ENCODE peak calls at places on chromosomes 16 and 17, in ten cellular contexts. One of them, this sample, is unnamed.

GRCh38 chr17:34307110-34307509 is 12.1 kb upstream of the CCL8 start:
- DNase-seq in GM10248: no peak
- DNase-seq in body of pancreas: no peak
- DNase-seq in left ventricle myocardium inferior: peak; percentile 46
- DNase-seq in tibial nerve: peak; percentile 30
- DNase-seq in HFF-Myc: no peak
- DNase-seq in fibroblast of the aortic adventitia: peak; percentile 87
- DNase-seq in Calu3: no peak
- DNase-seq in AG04449: no peak
- DNase-seq in neural crest cell: no peak
- DNase-seq in this sample: no peak

GRCh38 chr17:73493212-73493814 is 150.9 kb downstream of the SDK2 start:
- DNase-seq in GM10248: no peak
- DNase-seq in body of pancreas: no peak
- DNase-seq in left ventricle myocardium inferior: no peak
- DNase-seq in tibial nerve: no peak
- DNase-seq in HFF-Myc: no peak
- DNase-seq in fibroblast of the aortic adventitia: no peak
- DNase-seq in Calu3: no peak
- DNase-seq in AG04449: no peak
- DNase-seq in neural crest cell: no peak
- DNase-seq in this sample: no peak

GRCh38 chr16:88076211-88076931 is 125.1 kb downstream of the BANP start:
- DNase-seq in GM10248: no peak
- DNase-seq in body of pancreas: no peak
- DNase-seq in left ventricle myocardium inferior: no peak
- DNase-seq in tibial nerve: no peak
- DNase-seq in HFF-Myc: no peak
- DNase-seq in fibroblast of the aortic adventitia: no peak
- DNase-seq in Calu3: no peak
- DNase-seq in AG04449: no peak
- DNase-seq in neural crest cell: no peak
- DNase-seq in this sample: no peak

GRCh38 chr16:11016524-11016988 is 72.2 kb downstream of the CLEC16A start:
- DNase-seq in GM10248: no peak
- DNase-seq in body of pancreas: no peak
- DNase-seq in left ventricle myocardium inferior: no peak
- DNase-seq in tibial nerve: no peak
- DNase-seq in HFF-Myc: no peak
- DNase-seq in fibroblast of the aortic adventitia: peak; percentile 21
- DNase-seq in Calu3: no peak
- DNase-seq in AG04449: no peak
- DNase-seq in neural crest cell: no peak
- DNase-seq in this sample: no peak

GRCh38 chr17:37490022-37490587 is 414 bp downstream of the DUSP14 start:
- DNase-seq in GM10248: peak; percentile 72
- DNase-seq in body of pancreas: peak; percentile 60
- DNase-seq in left ventricle myocardium inferior: peak; percentile 61
- DNase-seq in tibial nerve: peak; percentile 36
- DNase-seq in HFF-Myc: no peak
- DNase-seq in fibroblast of the aortic adventitia: peak; percentile 48
- DNase-seq in Calu3: peak; percentile 98
- DNase-seq in AG04449: no peak
- DNase-seq in neural crest cell: peak; percentile 80
- DNase-seq in this sample: peak; percentile 83

GRCh38 chr17:78838574-78839005 is 2.0 kb downstream of the USP36 start:
- DNase-seq in GM10248: no peak
- DNase-seq in body of pancreas: peak; percentile 66
- DNase-seq in left ventricle myocardium inferior: no peak
- DNase-seq in tibial nerve: no peak
- DNase-seq in HFF-Myc: no peak
- DNase-seq in fibroblast of the aortic adventitia: no peak
- DNase-seq in Calu3: no peak
- DNase-seq in AG04449: no peak
- DNase-seq in neural crest cell: no peak
- DNase-seq in this sample: no peak

GRCh38 chr17:14341866-14342265 is 41.0 kb downstream of the HS3ST3B1 start:
- DNase-seq in GM10248: no peak
- DNase-seq in body of pancreas: no peak
- DNase-seq in left ventricle myocardium inferior: no peak
- DNase-seq in tibial nerve: no peak
- DNase-seq in HFF-Myc: no peak
- DNase-seq in fibroblast of the aortic adventitia: peak; percentile 56
- DNase-seq in Calu3: no peak
- DNase-seq in AG04449: no peak
- DNase-seq in neural crest cell: no peak
- DNase-seq in this sample: no peak

GRCh38 chr17:29723283-29724047 is 100.8 kb upstream of the CORO6 start:
- DNase-seq in GM10248: peak; percentile 28
- DNase-seq in body of pancreas: no peak
- DNase-seq in left ventricle myocardium inferior: no peak
- DNase-seq in tibial nerve: no peak
- DNase-seq in HFF-Myc: no peak
- DNase-seq in fibroblast of the aortic adventitia: no peak
- DNase-seq in Calu3: no peak
- DNase-seq in AG04449: no peak
- DNase-seq in neural crest cell: no peak
- DNase-seq in this sample: peak; percentile 44

GRCh38 chr17:72158895-72159885 is 38.4 kb downstream of the SOX9 start:
- DNase-seq in GM10248: no peak
- DNase-seq in body of pancreas: no peak
- DNase-seq in left ventricle myocardium inferior: no peak
- DNase-seq in tibial nerve: no peak
- DNase-seq in HFF-Myc: no peak
- DNase-seq in fibroblast of the aortic adventitia: no peak
- DNase-seq in Calu3: no peak
- DNase-seq in AG04449: no peak
- DNase-seq in neural crest cell: no peak
- DNase-seq in this sample: no peak

GRCh38 chr16:81319221-81319912 is 4.6 kb downstream of the GAN start:
- DNase-seq in GM10248: no peak
- DNase-seq in body of pancreas: no peak
- DNase-seq in left ventricle myocardium inferior: no peak
- DNase-seq in tibial nerve: no peak
- DNase-seq in HFF-Myc: no peak
- DNase-seq in fibroblast of the aortic adventitia: peak; percentile 79
- DNase-seq in Calu3: no peak
- DNase-seq in AG04449: no peak
- DNase-seq in neural crest cell: no peak
- DNase-seq in this sample: no peak

GRCh38 chr17:3683054-3683511 is 12.9 kb downstream of the P2RX5 start:
- DNase-seq in GM10248: peak; percentile 84
- DNase-seq in body of pancreas: no peak
- DNase-seq in left ventricle myocardium inferior: no peak
- DNase-seq in tibial nerve: no peak
- DNase-seq in HFF-Myc: no peak
- DNase-seq in fibroblast of the aortic adventitia: no peak
- DNase-seq in Calu3: peak; percentile 26
- DNase-seq in AG04449: no peak
- DNase-seq in neural crest cell: peak; percentile 45
- DNase-seq in this sample: peak; percentile 88
- TF ChIP-seq CTCF in GM10248: peak; percentile 96
- TF ChIP-seq CTCF in body of pancreas: peak; percentile 84
- TF ChIP-seq CTCF in left ventricle myocardium inferior: peak; percentile 90
- TF ChIP-seq CTCF in tibial nerve: peak; percentile 82
- TF ChIP-seq CTCF in HFF-Myc: peak; percentile 97
- TF ChIP-seq CTCF in fibroblast of the aortic adventitia: peak; percentile 99
- TF ChIP-seq CTCF in Calu3: peak; percentile 77
- TF ChIP-seq CTCF in AG04449: peak; percentile 95
- TF ChIP-seq CTCF in neural crest cell: peak; percentile 77
- TF ChIP-seq CTCF in this sample: peak; percentile 84

DNA sequence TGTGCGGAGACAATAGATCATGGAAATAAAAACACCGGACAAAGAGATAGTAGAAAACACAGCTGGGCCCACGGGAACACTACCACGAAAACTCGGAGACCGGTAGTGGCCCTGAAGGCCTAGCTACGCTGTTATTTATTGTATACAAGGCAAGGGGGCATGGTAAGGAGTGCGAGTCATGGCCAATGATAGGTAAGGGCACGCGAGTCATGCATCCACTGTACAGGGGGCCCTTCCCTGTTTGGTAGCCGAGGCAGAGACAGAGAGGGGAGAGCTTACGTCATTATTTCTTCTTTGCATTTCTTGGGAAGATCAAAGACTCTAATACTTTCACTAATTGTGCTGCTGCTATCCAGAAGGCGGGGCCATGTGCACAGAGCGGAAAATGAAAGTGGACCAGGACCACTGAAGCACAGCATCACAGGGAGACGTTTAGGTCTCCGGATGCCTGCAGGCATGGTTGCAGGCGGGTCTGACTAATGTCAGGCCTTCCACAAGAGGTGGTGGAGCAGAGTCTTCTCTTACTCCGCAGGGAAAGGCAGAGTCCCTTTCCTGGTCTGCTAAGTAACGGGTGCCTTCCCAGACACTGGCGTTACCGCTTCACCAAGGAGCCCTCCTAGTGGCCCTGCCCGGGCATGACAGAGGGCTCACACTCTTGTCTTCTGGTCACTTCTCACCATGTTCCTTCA is 74.4 kb upstream of the ARL4D start:
- DNase-seq in GM10248: no peak
- DNase-seq in body of pancreas: no peak
- DNase-seq in left ventricle myocardium inferior: no peak
- DNase-seq in tibial nerve: no peak
- DNase-seq in HFF-Myc: no peak
- DNase-seq in fibroblast of the aortic adventitia: no peak
- DNase-seq in Calu3: peak; percentile 29
- DNase-seq in AG04449: no peak
- DNase-seq in neural crest cell: no peak
- DNase-seq in this sample: peak; percentile 23
- TF ChIP-seq CTCF in GM10248: peak; percentile 4
- TF ChIP-seq CTCF in body of pancreas: no peak
- TF ChIP-seq CTCF in left ventricle myocardium inferior: peak; percentile 43
- TF ChIP-seq CTCF in tibial nerve: no peak
- TF ChIP-seq CTCF in HFF-Myc: peak; percentile 11
- TF ChIP-seq CTCF in fibroblast of the aortic adventitia: no peak
- TF ChIP-seq CTCF in Calu3: no peak
- TF ChIP-seq CTCF in AG04449: no peak
- TF ChIP-seq CTCF in neural crest cell: no peak
- TF ChIP-seq CTCF in this sample: no peak

DNA sequence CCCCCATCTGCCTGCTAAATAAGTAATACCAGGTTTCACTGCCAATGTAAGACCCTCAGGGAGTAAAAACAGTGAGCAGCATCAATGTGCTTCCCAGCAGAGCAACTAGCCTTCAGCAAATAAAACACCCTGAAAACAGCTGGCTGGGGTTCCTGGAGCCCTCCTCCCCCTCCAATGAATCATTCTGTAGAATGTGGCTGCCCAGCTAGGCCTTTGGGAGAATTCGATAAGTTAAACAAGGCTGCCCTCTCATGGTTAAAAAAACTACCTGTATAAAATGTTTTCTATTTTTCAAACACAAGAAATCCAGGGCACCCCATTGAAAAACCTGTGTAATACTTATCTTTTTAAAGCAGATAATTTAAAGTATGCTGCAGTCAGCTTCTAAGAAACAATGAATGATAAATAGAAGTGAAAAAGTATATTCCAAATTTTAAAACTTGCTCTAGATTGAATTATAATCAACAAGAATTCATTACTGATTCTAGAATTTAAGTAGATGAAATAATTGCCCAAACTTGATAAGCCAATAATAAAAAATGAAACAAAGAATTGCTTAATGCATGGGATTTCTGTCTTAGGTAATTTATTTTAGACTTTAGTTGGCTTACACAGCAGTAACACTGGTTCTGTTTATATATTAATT is 9.4 kb upstream of the TOM1L1 start:
- DNase-seq in GM10248: peak; percentile 20
- DNase-seq in body of pancreas: peak; percentile 20
- DNase-seq in left ventricle myocardium inferior: no peak
- DNase-seq in tibial nerve: no peak
- DNase-seq in HFF-Myc: peak; percentile 48
- DNase-seq in fibroblast of the aortic adventitia: peak; percentile 80
- DNase-seq in Calu3: peak; percentile 28
- DNase-seq in AG04449: no peak
- DNase-seq in neural crest cell: peak; percentile 9
- DNase-seq in this sample: no peak
- TF ChIP-seq CTCF in GM10248: peak; percentile 32
- TF ChIP-seq CTCF in body of pancreas: peak; percentile 41
- TF ChIP-seq CTCF in left ventricle myocardium inferior: peak; percentile 46
- TF ChIP-seq CTCF in tibial nerve: no peak
- TF ChIP-seq CTCF in HFF-Myc: peak; percentile 28
- TF ChIP-seq CTCF in fibroblast of the aortic adventitia: peak; percentile 43
- TF ChIP-seq CTCF in Calu3: peak; percentile 22
- TF ChIP-seq CTCF in AG04449: no peak
- TF ChIP-seq CTCF in neural crest cell: peak; percentile 75
- TF ChIP-seq CTCF in this sample: peak; percentile 21

GRCh38 chr16:55077231-55077630 is 146.6 kb downstream of the IRX5 start:
- DNase-seq in GM10248: no peak
- DNase-seq in body of pancreas: no peak
- DNase-seq in left ventricle myocardium inferior: no peak
- DNase-seq in tibial nerve: no peak
- DNase-seq in HFF-Myc: peak; percentile 39
- DNase-seq in fibroblast of the aortic adventitia: no peak
- DNase-seq in Calu3: no peak
- DNase-seq in AG04449: no peak
- DNase-seq in neural crest cell: no peak
- DNase-seq in this sample: no peak

GRCh38 chr16:55073830-55074229 is 143.2 kb downstream of the IRX5 start:
- DNase-seq in GM10248: no peak
- DNase-seq in body of pancreas: no peak
- DNase-seq in left ventricle myocardium inferior: no peak
- DNase-seq in tibial nerve: no peak
- DNase-seq in HFF-Myc: no peak
- DNase-seq in fibroblast of the aortic adventitia: no peak
- DNase-seq in Calu3: no peak
- DNase-seq in AG04449: no peak
- DNase-seq in neural crest cell: no peak
- DNase-seq in this sample: no peak

GRCh38 chr16:55078153-55078552 is 147.5 kb downstream of the IRX5 start:
- DNase-seq in GM10248: no peak
- DNase-seq in body of pancreas: no peak
- DNase-seq in left ventricle myocardium inferior: no peak
- DNase-seq in tibial nerve: no peak
- DNase-seq in HFF-Myc: no peak
- DNase-seq in fibroblast of the aortic adventitia: no peak
- DNase-seq in Calu3: no peak
- DNase-seq in AG04449: no peak
- DNase-seq in neural crest cell: no peak
- DNase-seq in this sample: no peak

GRCh38 chr16:55078699-55079415 is 148.2 kb downstream of the IRX5 start:
- DNase-seq in GM10248: no peak
- DNase-seq in body of pancreas: no peak
- DNase-seq in left ventricle myocardium inferior: no peak
- DNase-seq in tibial nerve: no peak
- DNase-seq in HFF-Myc: no peak
- DNase-seq in fibroblast of the aortic adventitia: no peak
- DNase-seq in Calu3: no peak
- DNase-seq in AG04449: no peak
- DNase-seq in neural crest cell: no peak
- DNase-seq in this sample: no peak

DNA sequence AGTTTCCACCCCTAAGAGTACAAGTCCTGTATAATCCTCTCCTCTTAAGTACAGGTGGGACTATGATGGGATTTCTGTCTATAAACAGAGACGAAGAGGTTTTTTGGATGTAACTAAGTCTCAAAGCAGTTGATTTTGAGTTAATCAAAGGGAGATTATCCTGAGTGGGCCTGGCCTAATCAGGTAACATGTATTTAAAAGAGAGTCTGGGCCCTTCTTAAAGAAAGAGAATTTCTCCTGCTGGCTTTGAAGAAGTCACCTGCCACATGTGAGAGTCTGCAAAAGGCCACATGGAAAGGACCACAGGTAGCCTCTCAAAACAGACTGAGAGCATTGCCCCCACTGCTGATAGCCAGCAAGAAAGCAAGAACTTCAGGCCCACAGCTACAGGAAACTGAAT is 142.3 kb downstream of the IRX5 start:
- DNase-seq in GM10248: no peak
- DNase-seq in body of pancreas: no peak
- DNase-seq in left ventricle myocardium inferior: no peak
- DNase-seq in tibial nerve: no peak
- DNase-seq in HFF-Myc: no peak
- DNase-seq in fibroblast of the aortic adventitia: no peak
- DNase-seq in Calu3: no peak
- DNase-seq in AG04449: no peak
- DNase-seq in neural crest cell: no peak
- DNase-seq in this sample: no peak
- TF ChIP-seq CTCF in GM10248: no peak
- TF ChIP-seq CTCF in body of pancreas: no peak
- TF ChIP-seq CTCF in left ventricle myocardium inferior: no peak
- TF ChIP-seq CTCF in tibial nerve: no peak
- TF ChIP-seq CTCF in HFF-Myc: no peak
- TF ChIP-seq CTCF in fibroblast of the aortic adventitia: no peak
- TF ChIP-seq CTCF in Calu3: no peak
- TF ChIP-seq CTCF in AG04449: no peak
- TF ChIP-seq CTCF in neural crest cell: no peak
- TF ChIP-seq CTCF in this sample: no peak

This sample was measured in GM20000.